ENCODE peak calls at places on chromosomes 13 and 19, in five cellular contexts. P is stimulated activated CD4-positive, alpha-beta T cell treated with anti-CD3 and anti-CD28 coated beads, Interleukin-15, amount 100 ng/mL, for 48 hours; W is neuronal stem cell; L is activated naive CD8-positive, alpha-beta T cell treated with anti-CD3 and anti-CD28 coated beads, Interleukin-2, amount 50 U/mL, for 24 hours; C is lung. U is an unnamed sample.

GRCh38 chr13:42728507-42729180 is 52.7 kb upstream of the FAM216B start:
- DNase-seq in P (no peak), W (no peak), L (no peak), C (no peak), U (no peak)

GRCh38 chr19:10087296-10088061 is 1.4 kb downstream of the SHFL start:
- DNase-seq in P (no peak), W (no peak), L (no peak), C (no peak), U (no peak)

GRCh38 chr19:12580180-12580694 is 29.0 kb upstream of the ZNF564 start:
- DNase-seq in P (no peak), W (no peak), L (no peak), C (no peak), U (no peak)

GRCh38 chr13:94708031-94708571 is 4.2 kb downstream of the SOX21 start:
- DNase-seq in P (no peak), W (peak; percentile 91), L (no peak), C (no peak), U (no peak)

GRCh38 chr13:75705395-75705794 is 69.3 kb downstream of the LMO7 start:
- DNase-seq in P (no peak), W (no peak), L (no peak), C (no peak), U (no peak)

GRCh38 chr13:114234266-114234644 is 442 bp upstream of the CDC16 start:
- DNase-seq in P (no peak), W (no peak), L (no peak), C (no peak), U (no peak)

GRCh38 chr13:32408999-32409313 is 19.0 kb downstream of the N4BP2L1 start:
- DNase-seq in P (no peak), W (no peak), L (no peak), C (no peak), U (no peak)

GRCh38 chr19:18905520-18906236 is 9.7 kb upstream of the CERS1 start:
- DNase-seq in P (no peak), W (no peak), L (no peak), C (no peak), U (no peak)

GRCh38 chr13:78192721-78193120 is 274.1 kb upstream of the EDNRB start:
- DNase-seq in P (no peak), W (no peak), L (no peak), C (no peak), U (no peak)

GRCh38 chr19:49997709-49998108 is 27.5 kb downstream of the VRK3 start:
- DNase-seq in P (no peak), W (no peak), L (peak; percentile 18), C (no peak), U (peak; percentile 37)

GRCh38 chr13:112651750-112652511 is 37.9 kb upstream of the ATP11A start:
- DNase-seq in P (no peak), W (no peak), L (no peak), C (no peak), U (peak; percentile 81)

GRCh38 chr19:45092747-45093678 is at the start of gene PPP1R37:
- DNase-seq in P (peak; percentile 88), W (peak; percentile 98), L (peak; percentile 91), C (peak; percentile 95), U (peak; percentile 96)

GRCh38 chr13:59750860-59751259 is 412.9 kb downstream of the DIAPH3 start:
- DNase-seq in P (no peak), W (peak; percentile 83), L (no peak), C (no peak), U (peak; percentile 37)

GRCh38 chr13:114118763-114119123 is 13.7 kb downstream of the RASA3 start:
- DNase-seq in P (no peak), W (no peak), L (no peak), C (no peak), U (no peak)

GRCh38 chr13:44273991-44274810 is 99.4 kb upstream of the SERP2 start:
- DNase-seq in P (no peak), W (no peak), L (no peak), C (no peak), U (no peak)

GRCh38 chr19:17281391-17282304 is at the start of gene ANKLE1:
- DNase-seq in P (no peak), W (no peak), L (peak; percentile 84), C (no peak), U (no peak)

GRCh38 chr13:112061367-112062046 is 5.4 kb upstream of the SOX1 start:
- DNase-seq in P (no peak), W (no peak), L (no peak), C (no peak), U (no peak)

GRCh38 chr19:40893112-40893511 is 11.1 kb upstream of the CYP2A7 start:
- DNase-seq in P (no peak), W (no peak), L (no peak), C (no peak), U (no peak)

GRCh38 chr19:56837492-56837891 is 3.0 kb downstream of the PEG3 start:
- DNase-seq in P (no peak), W (no peak), L (no peak), C (peak; percentile 72), U (peak; percentile 88)

GRCh38 chr13:104466016-104466415 is 1399.8 kb upstream of the SLC10A2 start:
- DNase-seq in P (no peak), W (no peak), L (no peak), C (no peak), U (no peak)

GRCh38 chr19:45187421-45188100 is 9.0 kb downstream of the BLOC1S3 start:
- DNase-seq in P (no peak), W (no peak), L (no peak), C (no peak), U (peak; percentile 35)

GRCh38 chr19:49558591-49558990 is 21.8 kb downstream of the NOSIP start:
- DNase-seq in P (no peak), W (no peak), L (peak; percentile 39), C (no peak), U (no peak)

GRCh38 chr13:25420161-25420560 is 48.4 kb downstream of the ATP8A2 start:
- DNase-seq in P (no peak), W (no peak), L (no peak), C (no peak), U (no peak)

GRCh38 chr19:42512130-42512636 is 16.1 kb downstream of the CEACAM1 start:
- DNase-seq in P (no peak), W (no peak), L (no peak), C (no peak), U (no peak)

GRCh38 chr13:38979891-38980627 is 10.6 kb downstream of the STOML3 start:
- DNase-seq in P (no peak), W (peak; percentile 83), L (no peak), C (no peak), U (peak; percentile 9)

GRCh38 chr13:36979361-36980040 is 19.6 kb downstream of the ALG5 start:
- DNase-seq in P (no peak), W (no peak), L (no peak), C (no peak), U (no peak)

GRCh38 chr19:6536138-6536671 is 5.4 kb downstream of the TNFSF9 start:
- DNase-seq in P (peak; percentile 73), W (no peak), L (peak; percentile 78), C (peak; percentile 73), U (peak; percentile 49)

GRCh38 chr13:78940444-78940843 is 281.5 kb upstream of the OBI1 start:
- DNase-seq in P (no peak), W (no peak), L (no peak), C (no peak), U (no peak)

GRCh38 chr19:1265611-1266115 is 3.5 kb upstream of the CIRBP start:
- DNase-seq in P (no peak), W (no peak), L (peak; percentile 62), C (no peak), U (no peak)

GRCh38 chr19:47633516-47633915 is 24.6 kb downstream of the BICRA start:
- DNase-seq in P (no peak), W (no peak), L (no peak), C (no peak), U (no peak)

GRCh38 chr13:29583073-29583785 is 12.3 kb downstream of the SLC7A1 start:
- DNase-seq in P (no peak), W (no peak), L (no peak), C (no peak), U (no peak)

GRCh38 chr19:49441210-49441959 is at the start of gene SLC17A7:
- DNase-seq in P (no peak), W (peak; percentile 65), L (peak; percentile 62), C (no peak), U (no peak)

GRCh38 chr13:24081388-24081787 is 79.1 kb upstream of the SPATA13 start:
- DNase-seq in P (no peak), W (no peak), L (no peak), C (no peak), U (no peak)

GRCh38 chr13:32840840-32841713 is 175.1 kb upstream of the KL start:
- DNase-seq in P (no peak), W (no peak), L (no peak), C (no peak), U (no peak)

GRCh38 chr13:76016799-76017198 is 380.7 kb downstream of the LMO7 start:
- DNase-seq in P (peak; percentile 10), W (peak; percentile 8), L (peak; percentile 10), C (no peak), U (peak; percentile 40)

GRCh38 chr13:39268398-39268797 is 230.1 kb downstream of the NHLRC3 start:
- DNase-seq in P (no peak), W (no peak), L (no peak), C (no peak), U (no peak)

GRCh38 chr13:111912453-111912866 is 154.5 kb upstream of the SOX1 start:
- DNase-seq in P (no peak), W (no peak), L (no peak), C (peak; percentile 16), U (no peak)

GRCh38 chr19:36009220-36009619 is 607 bp upstream of the SYNE4 start:
- DNase-seq in P (peak; percentile 45), W (peak; percentile 55), L (peak; percentile 66), C (peak; percentile 63), U (no peak)

GRCh38 chr19:35879068-35879467 is 10.7 kb downstream of the APLP1 start:
- DNase-seq in P (no peak), W (no peak), L (no peak), C (no peak), U (no peak)

GRCh38 chr19:48826606-48827020 is 9.7 kb downstream of the HSD17B14 start:
- DNase-seq in P (no peak), W (no peak), L (no peak), C (peak; percentile 58), U (no peak)

U was measured in SK-N-DZ.